ENCODE peak calls at places on chromosome 1, in six cellular contexts. J is IMR-90, X is AG09309, S is GM12865, D is lung, B is lower lobe of right lung. Z is an unnamed sample.

GRCh38 chr1:41713557-41714327 is 205.0 kb downstream of the HIVEP3 start:
- DNase-seq in J (peak), X (peak), S (no peak), D (no peak), B (no peak), Z (no peak)

GRCh38 chr1:91005285-91005684 is 16.6 kb downstream of the ZNF644 start:
- DNase-seq in J (no peak), X (no peak), S (no peak), D (no peak), B (no peak), Z (no peak)

GRCh38 chr1:115575661-115576060 is 66.1 kb upstream of the VANGL1 start:
- DNase-seq in J (no peak), X (no peak), S (no peak), D (no peak), B (no peak), Z (no peak)

GRCh38 chr1:33147997-33148314 is 33.9 kb downstream of the TRIM62 start:
- DNase-seq in J (peak), X (no peak), S (peak), D (no peak), B (no peak), Z (no peak)

GRCh38 chr1:50420689-50421365 is 2.4 kb downstream of the DMRTA2 start:
- DNase-seq in J (no peak), X (no peak), S (no peak), D (no peak), B (no peak), Z (no peak)

GRCh38 chr1:20109223-20109856 is 10.0 kb downstream of the PLA2G2D start:
- DNase-seq in J (no peak), X (no peak), S (no peak), D (no peak), B (no peak), Z (no peak)

GRCh38 chr1:175176246-175176645 is 16.3 kb downstream of the KIAA0040 start:
- DNase-seq in J (no peak), X (no peak), S (no peak), D (no peak), B (no peak), Z (no peak)

GRCh38 chr1:84412316-84412942 is 14.1 kb downstream of the DNASE2B start:
- DNase-seq in J (peak), X (no peak), S (no peak), D (no peak), B (no peak), Z (no peak)

GRCh38 chr1:176903474-176903873 is 261.0 kb downstream of the ASTN1 start:
- DNase-seq in J (peak), X (no peak), S (no peak), D (no peak), B (no peak), Z (no peak)

GRCh38 chr1:186212574-186213224 is 162.4 kb downstream of the TPR start:
- DNase-seq in J (peak), X (peak), S (peak), D (peak), B (no peak), Z (no peak)

GRCh38 chr1:27071049-27071416 is 58.4 kb upstream of the TENT5B start:
- DNase-seq in J (peak), X (no peak), S (no peak), D (no peak), B (no peak), Z (no peak)

GRCh38 chr1:218347713-218348627 is 2.8 kb downstream of the TGFB2 start:
- DNase-seq in J (peak), X (no peak), S (no peak), D (no peak), B (no peak), Z (no peak)

GRCh38 chr1:159214149-159214760 is 9.6 kb downstream of the ACKR1 start:
- DNase-seq in J (peak), X (no peak), S (peak), D (no peak), B (no peak), Z (no peak)

GRCh38 chr1:223217781-223218180 is 74.7 kb upstream of the TLR5 start:
- DNase-seq in J (no peak), X (no peak), S (no peak), D (no peak), B (no peak), Z (peak)

DNA sequence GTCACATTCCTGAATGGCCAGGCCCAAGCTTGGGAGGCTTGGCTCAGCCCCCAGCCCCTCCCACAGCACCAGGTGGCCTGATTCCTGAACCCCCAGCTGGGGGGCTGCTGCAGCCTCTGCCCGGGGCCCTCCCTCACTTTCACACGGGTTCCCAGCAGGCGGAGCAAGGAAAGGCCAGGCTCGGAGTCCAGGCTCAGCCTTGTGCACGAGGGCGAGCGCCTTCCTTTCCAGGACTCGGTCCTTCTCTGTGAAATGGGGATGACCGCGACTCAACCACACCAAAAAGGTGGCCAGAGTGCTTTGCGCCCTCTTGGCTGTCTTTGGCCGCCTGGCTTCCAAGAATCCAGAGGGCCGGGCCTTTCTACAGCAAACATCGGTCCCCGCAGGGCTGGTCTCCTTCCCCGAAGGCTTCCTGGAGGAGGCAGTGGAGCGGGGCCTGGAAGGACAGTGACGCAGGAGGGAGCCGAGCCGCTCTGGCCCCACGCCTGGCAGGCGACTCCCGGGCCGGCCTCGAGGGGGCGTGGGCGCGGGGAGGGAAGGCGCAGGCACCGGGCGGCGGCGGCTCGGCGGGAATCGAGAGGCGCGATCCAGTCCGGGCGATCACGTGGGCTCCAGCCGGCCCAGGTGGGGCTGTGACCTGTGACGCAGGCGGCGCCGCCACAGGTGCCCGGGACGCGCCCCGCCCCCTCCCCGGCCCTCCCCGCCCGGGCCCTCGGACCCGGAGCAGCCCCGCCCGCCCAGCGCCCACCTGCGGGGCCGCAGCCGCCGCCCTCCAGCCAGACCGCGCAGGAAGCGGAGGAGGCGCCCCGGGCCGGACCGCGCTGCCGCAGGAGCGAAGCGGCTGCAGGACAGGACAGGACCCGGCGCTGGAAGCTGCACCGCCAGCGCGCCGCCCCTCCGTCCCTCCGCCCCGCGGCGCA is at the start of gene ARHGEF16:
- DNase-seq in J (peak), X (no peak), S (no peak), D (peak), B (peak), Z (no peak)
- TF ChIP-seq CTCF in J (peak), X (peak), S (no peak), D (no peak), B (peak), Z (peak)

GRCh38 chr1:151048645-151049032 is 1.1 kb downstream of the C1orf56 start:
- DNase-seq in J (no peak), X (no peak), S (no peak), D (no peak), B (no peak), Z (no peak)
- TF ChIP-seq CTCF in J (no peak), X (no peak), S (no peak), D (peak), B (no peak), Z (no peak)

GRCh38 chr1:156948708-156949107 is 28.3 kb downstream of the LRRC71 start:
- DNase-seq in J (no peak), X (no peak), S (no peak), D (no peak), B (no peak), Z (no peak)
- TF ChIP-seq CTCF in J (no peak), X (peak), S (peak), D (no peak), B (no peak), Z (no peak)

GRCh38 chr1:182388392-182389134 is 3.0 kb downstream of the GLUL start:
- DNase-seq in J (no peak), X (no peak), S (no peak), D (no peak), B (no peak), Z (no peak)

GRCh38 chr1:182392045-182393028 is 747 bp upstream of the GLUL start:
- DNase-seq in J (peak), X (no peak), S (peak), D (peak), B (peak), Z (peak)

GRCh38 chr1:182389619-182390047 is 2.0 kb downstream of the GLUL start:
- DNase-seq in J (no peak), X (no peak), S (peak), D (peak), B (peak), Z (no peak)

GRCh38 chr1:182391362-182392044 is at the start of gene GLUL:
- DNase-seq in J (peak), X (peak), S (peak), D (peak), B (peak), Z (peak)

DNA sequence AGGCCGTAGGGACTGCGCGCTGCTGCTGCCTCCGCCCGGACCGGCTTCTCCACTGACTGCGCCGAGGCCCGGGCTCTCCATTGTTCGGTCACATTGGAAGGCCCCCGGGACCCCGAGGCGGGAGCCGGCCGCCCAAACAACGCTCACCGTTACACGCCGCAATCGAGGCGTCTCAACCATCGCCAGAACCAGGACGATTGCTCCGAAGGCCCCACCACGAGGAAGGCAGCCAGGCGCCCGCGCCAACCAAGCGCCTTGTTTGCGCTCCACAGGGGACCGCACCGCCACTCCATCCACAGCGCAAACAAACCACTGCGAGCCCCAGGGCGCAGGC is 595 bp downstream of the GLUL start:
- DNase-seq in J (no peak), X (no peak), S (no peak), D (no peak), B (peak), Z (no peak)
- TF ChIP-seq CTCF in J (no peak), X (peak), S (no peak), D (no peak), B (peak), Z (peak)

DNA sequence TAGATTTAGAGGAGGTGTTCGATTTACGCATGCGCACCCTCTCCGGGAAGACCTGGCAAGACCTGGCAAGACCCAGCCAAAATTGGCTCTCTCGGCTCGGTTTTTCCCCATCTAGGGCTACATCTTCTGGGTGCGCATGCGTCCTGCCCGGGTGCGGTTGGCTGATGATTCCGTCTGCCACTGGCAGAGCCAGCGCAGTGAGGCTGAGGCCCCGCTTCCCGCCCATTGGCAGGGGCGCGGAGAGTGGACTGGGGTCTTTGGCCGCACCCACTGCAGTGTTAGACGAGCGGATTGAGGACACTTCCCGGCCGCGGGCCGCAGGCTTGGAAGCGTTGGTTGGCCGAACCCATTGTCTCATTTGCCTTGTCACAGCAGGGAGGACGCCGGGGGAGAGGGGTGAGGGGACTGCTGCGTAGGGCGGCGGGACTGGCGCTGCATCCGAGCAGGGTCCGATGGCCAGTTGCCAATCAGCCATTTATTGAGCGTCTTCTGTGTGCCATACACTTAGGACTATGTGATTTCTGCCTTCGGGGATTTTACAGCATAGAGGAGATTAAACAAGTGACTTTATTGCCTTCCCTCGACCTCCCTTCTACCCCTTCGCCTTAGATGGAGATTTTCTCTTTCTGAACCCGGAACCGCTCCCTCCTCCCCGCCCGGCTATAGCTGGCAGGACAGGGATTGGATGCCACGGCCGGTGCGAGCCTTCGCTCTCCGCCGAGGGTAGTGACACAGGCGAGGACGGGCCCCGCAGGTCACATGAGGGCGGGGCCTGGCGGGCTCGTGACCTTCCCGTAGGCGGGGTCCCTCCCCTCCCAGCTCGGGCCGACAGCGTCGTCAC is 43.7 kb downstream of the MEF2D start:
- DNase-seq in J (peak), X (peak), S (peak), D (peak), B (peak), Z (peak)
- TF ChIP-seq CTCF in J (no peak), X (no peak), S (no peak), D (no peak), B (no peak), Z (no peak)

GRCh38 chr1:110490791-110491451 is 28.1 kb downstream of the KCNA10 start:
- DNase-seq in J (no peak), X (no peak), S (no peak), D (no peak), B (no peak), Z (no peak)

GRCh38 chr1:110488867-110489266 is 30.1 kb downstream of the KCNA10 start:
- DNase-seq in J (no peak), X (no peak), S (no peak), D (no peak), B (no peak), Z (no peak)

GRCh38 chr1:110487676-110488075 is 31.3 kb downstream of the KCNA10 start:
- DNase-seq in J (peak), X (no peak), S (no peak), D (no peak), B (no peak), Z (no peak)

GRCh38 chr1:110489973-110490542 is 28.9 kb downstream of the KCNA10 start:
- DNase-seq in J (no peak), X (no peak), S (no peak), D (no peak), B (no peak), Z (no peak)

DNA sequence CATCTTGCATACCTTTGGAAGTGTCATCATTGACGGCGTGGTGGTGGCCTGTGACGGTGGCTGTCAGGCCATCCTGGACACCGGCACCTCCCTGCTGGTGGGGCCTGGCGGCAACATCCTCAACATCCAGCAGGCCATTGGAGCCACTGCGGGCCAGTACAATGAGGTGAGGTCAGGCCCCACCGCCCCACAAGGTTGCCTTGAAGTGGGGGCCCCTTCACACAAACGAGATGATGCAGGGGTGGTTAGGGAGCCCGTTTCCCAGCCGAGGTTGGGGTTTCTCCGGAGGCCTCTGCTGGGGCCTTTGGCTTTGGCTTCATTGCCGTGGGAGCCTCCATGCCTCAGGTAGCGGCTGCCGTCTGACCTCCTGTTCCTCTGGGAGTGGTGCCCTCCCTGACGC is 29.6 kb downstream of the KCNA10 start:
- DNase-seq in J (no peak), X (no peak), S (no peak), D (no peak), B (no peak), Z (no peak)
- TF ChIP-seq CTCF in J (no peak), X (no peak), S (no peak), D (no peak), B (no peak), Z (no peak)

Z was measured in osteocyte.